ENCODE peak calls at places on chromosome 22, in four cellular contexts. Z is activated CD8-positive, alpha-beta memory T cell treated with anti-CD3 and anti-CD28 coated beads for 48 hours; K is activated CD4-positive, CD25-positive, alpha-beta regulatory T cell treated with anti-CD3 and anti-CD28 coated beads, Interleukin-2, amount 50 U/mL, for 72 hours; X is naive thymus-derived CD8-positive, alpha-beta T cell. C is an unnamed sample.

GRCh38 chr22:22692707-22693530 is 48.5 kb downstream of the GGTLC2 start:
- DNase-seq in Z (peak), K (peak), X (peak), C (peak)

GRCh38 chr22:20438678-20439492 is 1.3 kb upstream of the SCARF2 start:
- DNase-seq in Z (no peak), K (no peak), X (no peak), C (no peak)

GRCh38 chr22:37747090-37747714 is 50.4 kb downstream of the TRIOBP start:
- DNase-seq in Z (no peak), K (no peak), X (no peak), C (no peak)

GRCh38 chr22:44279059-44279340 is 33.8 kb downstream of the SHISAL1 start:
- DNase-seq in Z (no peak), K (no peak), X (no peak), C (no peak)

GRCh38 chr22:19691007-19691720 is 23.1 kb upstream of the SEPTIN5 start:
- DNase-seq in Z (no peak), K (no peak), X (no peak), C (no peak)

GRCh38 chr22:16818538-16818937 is 6.7 kb downstream of the XKR3 start:
- DNase-seq in Z (no peak), K (no peak), X (no peak), C (no peak)

GRCh38 chr22:49948958-49949913 is 11.3 kb upstream of the PIM3 start:
- DNase-seq in Z (no peak), K (no peak), X (no peak), C (no peak)

GRCh38 chr22:47814474-47814873 is 1052.0 kb downstream of the TBC1D22A start:
- DNase-seq in Z (no peak), K (no peak), X (no peak), C (no peak)

GRCh38 chr22:31193092-31193491 is 19.0 kb upstream of the LIMK2 start:
- DNase-seq in Z (no peak), K (no peak), X (no peak), C (no peak)

GRCh38 chr22:38864361-38865191 is 7.4 kb downstream of the CBX6 start:
- DNase-seq in Z (no peak), K (no peak), X (no peak), C (no peak)

GRCh38 chr22:27238935-27239510 is 562.5 kb downstream of the MN1 start:
- DNase-seq in Z (no peak), K (no peak), X (no peak), C (no peak)

GRCh38 chr22:44221710-44222475 is 41.2 kb downstream of the PARVG start:
- DNase-seq in Z (no peak), K (no peak), X (no peak), C (no peak)

GRCh38 chr22:28656156-28656555 is 23.5 kb downstream of the TTC28 start:
- DNase-seq in Z (no peak), K (no peak), X (no peak), C (no peak)